ENCODE peak calls at places on chromosomes 1 and 21, in nine cellular contexts. A, H, O, L, M, Q, X, C and T are unnamed samples.

GRCh38 chr1:191498318-191498717 is 659.9 kb upstream of the RGS18 start:
- DNase-seq in A (no peak), H (peak), O (peak), L (no peak), M (no peak), Q (no peak), X (no peak), C (no peak), T (no peak)

GRCh38 chr1:245153081-245153644 is 1.6 kb upstream of the KIF26B start:
- DNase-seq in A (peak), H (peak), O (peak), L (peak), M (peak), Q (no peak), X (peak), C (peak), T (peak)

GRCh38 chr1:29806646-29807319 is 570.5 kb downstream of the PTPRU start:
- DNase-seq in A (no peak), H (no peak), O (no peak), L (no peak), M (no peak), Q (no peak), X (no peak), C (no peak), T (no peak)

GRCh38 chr1:210448293-210448892 is 119.7 kb downstream of the HHAT start:
- DNase-seq in A (no peak), H (peak), O (peak), L (peak), M (peak), Q (no peak), X (peak), C (peak), T (peak)

GRCh38 chr1:16984717-16985116 is 4.3 kb upstream of the MFAP2 start:
- DNase-seq in A (peak), H (peak), O (peak), L (no peak), M (peak), Q (no peak), X (peak), C (no peak), T (no peak)

GRCh38 chr1:196535727-196536126 is 72.5 kb downstream of the KCNT2 start:
- DNase-seq in A (no peak), H (peak), O (peak), L (peak), M (no peak), Q (no peak), X (no peak), C (no peak), T (no peak)

GRCh38 chr1:117629625-117630422 is 24.0 kb downstream of the TENT5C start:
- DNase-seq in A (no peak), H (no peak), O (no peak), L (no peak), M (no peak), Q (no peak), X (no peak), C (no peak), T (no peak)

GRCh38 chr1:230715510-230715909 is 1.6 kb upstream of the AGT start:
- DNase-seq in A (no peak), H (no peak), O (no peak), L (no peak), M (no peak), Q (no peak), X (no peak), C (no peak), T (no peak)

GRCh38 chr1:5599541-5599940 is 392.7 kb downstream of the NPHP4 start:
- DNase-seq in A (no peak), H (no peak), O (no peak), L (no peak), M (no peak), Q (no peak), X (no peak), C (no peak), T (no peak)

GRCh38 chr1:30085814-30086770 is 637.3 kb downstream of the MATN1 start:
- DNase-seq in A (peak), H (no peak), O (peak), L (peak), M (peak), Q (no peak), X (peak), C (peak), T (no peak)

GRCh38 chr21:42759594-42759927 is 106.1 kb downstream of the PDE9A start:
- DNase-seq in A (no peak), H (no peak), O (no peak), L (no peak), M (no peak), Q (no peak), X (no peak), C (no peak), T (no peak)

GRCh38 chr1:200877839-200878551 is 5.2 kb downstream of the GPR25 start:
- DNase-seq in A (no peak), H (no peak), O (no peak), L (peak), M (no peak), Q (no peak), X (peak), C (no peak), T (no peak)

GRCh38 chr1:217029311-217030157 is 306.3 kb upstream of the ESRRG start:
- DNase-seq in A (no peak), H (peak), O (peak), L (no peak), M (no peak), Q (no peak), X (peak), C (peak), T (no peak)

GRCh38 chr1:111140680-111140967 is 601 bp downstream of the CEPT1 start:
- DNase-seq in A (no peak), H (peak), O (peak), L (no peak), M (peak), Q (no peak), X (peak), C (no peak), T (peak)

GRCh38 chr1:21523297-21523813 is 14.1 kb downstream of the ALPL start:
- DNase-seq in A (no peak), H (no peak), O (no peak), L (no peak), M (no peak), Q (no peak), X (no peak), C (no peak), T (no peak)

GRCh38 chr1:74343191-74343590 is 108.0 kb downstream of the TNNI3K start:
- DNase-seq in A (peak), H (no peak), O (no peak), L (no peak), M (no peak), Q (no peak), X (no peak), C (peak), T (no peak)

GRCh38 chr1:203219934-203220333 is 9.5 kb downstream of the CHIT1 start:
- DNase-seq in A (no peak), H (no peak), O (no peak), L (no peak), M (peak), Q (no peak), X (no peak), C (no peak), T (no peak)

GRCh38 chr1:154891452-154891851 is 21.4 kb upstream of the KCNN3 start:
- DNase-seq in A (no peak), H (no peak), O (no peak), L (no peak), M (no peak), Q (no peak), X (no peak), C (no peak), T (no peak)

GRCh38 chr1:76577818-76578185 is 289.5 kb upstream of the ST6GALNAC5 start:
- DNase-seq in A (no peak), H (no peak), O (no peak), L (no peak), M (no peak), Q (no peak), X (no peak), C (no peak), T (no peak)

GRCh38 chr1:63135801-63136200 is 186.6 kb upstream of the FOXD3 start:
- DNase-seq in A (no peak), H (no peak), O (no peak), L (no peak), M (no peak), Q (no peak), X (no peak), C (no peak), T (no peak)

GRCh38 chr1:244860914-244861610 is 3.3 kb downstream of the HNRNPU start:
- DNase-seq in A (no peak), H (no peak), O (no peak), L (no peak), M (no peak), Q (no peak), X (no peak), C (no peak), T (no peak)

GRCh38 chr1:148166558-148167492 is 14.7 kb upstream of the NBPF11 start:
- DNase-seq in A (no peak), H (no peak), O (no peak), L (no peak), M (no peak), Q (no peak), X (no peak), C (no peak), T (peak)

GRCh38 chr1:171460018-171460585 is 25.2 kb upstream of the PRRC2C start:
- DNase-seq in A (no peak), H (no peak), O (no peak), L (no peak), M (no peak), Q (no peak), X (no peak), C (no peak), T (no peak)

GRCh38 chr1:210381934-210382333 is 53.2 kb downstream of the HHAT start:
- DNase-seq in A (no peak), H (no peak), O (no peak), L (no peak), M (no peak), Q (no peak), X (no peak), C (no peak), T (no peak)

GRCh38 chr1:62131093-62131725 is 63.4 kb upstream of the L1TD1 start:
- DNase-seq in A (no peak), H (peak), O (peak), L (peak), M (peak), Q (no peak), X (peak), C (peak), T (peak)

GRCh38 chr1:185228979-185229378 is 72.0 kb downstream of the SWT1 start:
- DNase-seq in A (no peak), H (no peak), O (no peak), L (no peak), M (no peak), Q (no peak), X (no peak), C (no peak), T (no peak)

GRCh38 chr1:14442669-14443068 is 155.8 kb upstream of the KAZN start:
- DNase-seq in A (no peak), H (no peak), O (no peak), L (no peak), M (no peak), Q (no peak), X (no peak), C (no peak), T (no peak)

GRCh38 chr1:205950826-205951549 is 7.7 kb upstream of the SLC26A9 start:
- DNase-seq in A (no peak), H (peak), O (peak), L (no peak), M (no peak), Q (no peak), X (peak), C (no peak), T (no peak)

GRCh38 chr1:84996846-84997666 is at the start of gene MCOLN2:
- DNase-seq in A (no peak), H (no peak), O (peak), L (peak), M (peak), Q (peak), X (peak), C (no peak), T (peak)

GRCh38 chr1:88327391-88328267 is 356.4 kb upstream of the PKN2 start:
- DNase-seq in A (no peak), H (peak), O (peak), L (no peak), M (no peak), Q (no peak), X (peak), C (peak), T (peak)

GRCh38 chr1:223811634-223812101 is 34.1 kb downstream of the TP53BP2 start:
- DNase-seq in A (no peak), H (peak), O (peak), L (no peak), M (no peak), Q (no peak), X (no peak), C (no peak), T (peak)

GRCh38 chr1:4425892-4426291 is 228.5 kb upstream of the AJAP1 start:
- DNase-seq in A (no peak), H (no peak), O (no peak), L (peak), M (no peak), Q (peak), X (no peak), C (peak), T (no peak)

GRCh38 chr1:156463874-156464273 is 36.7 kb downstream of the MEF2D start:
- DNase-seq in A (no peak), H (no peak), O (no peak), L (no peak), M (no peak), Q (no peak), X (no peak), C (no peak), T (no peak)

GRCh38 chr1:40708750-40709099 is 17.2 kb downstream of the NFYC start:
- DNase-seq in A (no peak), H (peak), O (peak), L (no peak), M (no peak), Q (no peak), X (peak), C (no peak), T (no peak)

GRCh38 chr21:31875424-31876097 is 2.7 kb downstream of the HUNK start:
- DNase-seq in A (peak), H (no peak), O (no peak), L (no peak), M (no peak), Q (no peak), X (no peak), C (no peak), T (no peak)

GRCh38 chr1:228456252-228457016 is 30.7 kb upstream of the RNF187 start:
- DNase-seq in A (no peak), H (no peak), O (no peak), L (no peak), M (no peak), Q (no peak), X (no peak), C (no peak), T (no peak)

GRCh38 chr1:87333692-87334347 is 5.1 kb downstream of the LMO4 start:
- DNase-seq in A (no peak), H (no peak), O (no peak), L (no peak), M (no peak), Q (no peak), X (no peak), C (no peak), T (no peak)

GRCh38 chr1:188386161-188386560 is 1557.4 kb downstream of the PLA2G4A start:
- DNase-seq in A (no peak), H (no peak), O (peak), L (no peak), M (no peak), Q (no peak), X (no peak), C (no peak), T (no peak)